ENCODE peak calls at places on chromosome 3, in four cellular contexts. I is K562, N is GM12878, E is HepG2. D is an unnamed sample.

GRCh38 chr3:155853214-155854146 is 747 bp downstream of the SLC33A1 start:
- DNase-seq in I (peak; percentile 61), N (no peak), E (peak; percentile 36), D (peak; percentile 12)

GRCh38 chr3:187925326-187925725 is 180.1 kb upstream of the BCL6 start:
- DNase-seq in N (no peak), E (no peak), I (no peak), D (no peak)

GRCh38 chr3:128998532-128998931 is 2.6 kb upstream of the EFCC1 start:
- DNase-seq in E (no peak), I (no peak), N (no peak), D (no peak)

GRCh38 chr3:187136936-187137335 is 2.4 kb downstream of the RPL39L start:
- DNase-seq in E (no peak), N (no peak), I (no peak), D (no peak)

GRCh38 chr3:13134879-13135206 is 61.6 kb upstream of the IQSEC1 start:
- DNase-seq in E (no peak), I (no peak), N (no peak), D (no peak)

GRCh38 chr3:46866720-46867549 is 3.7 kb upstream of the MYL3 start:
- DNase-seq in E (peak; percentile 39), I (peak; percentile 80), N (no peak), D (peak; percentile 51)

GRCh38 chr3:161305095-161305991 is 66.0 kb downstream of the SPTSSB start:
- DNase-seq in N (no peak), I (peak; percentile 18), E (no peak), D (peak; percentile 31)

GRCh38 chr3:150177673-150178378 is 207.1 kb upstream of the PFN2 start:
- DNase-seq in N (no peak), E (no peak), I (no peak), D (peak; percentile 53)

GRCh38 chr3:195021674-195022073 is 249.3 kb downstream of the XXYLT1 start:
- DNase-seq in N (no peak), I (no peak), E (no peak), D (no peak)

GRCh38 chr3:76083992-76084391 is 298.6 kb upstream of the ZNF717 start:
- DNase-seq in I (no peak), N (no peak), E (no peak), D (no peak)

GRCh38 chr3:46990573-46991374 is 11.3 kb downstream of the NBEAL2 start:
- DNase-seq in E (no peak), N (peak; percentile 85), I (no peak), D (no peak)

GRCh38 chr3:79367066-79367465 is 400.7 kb downstream of the ROBO1 start:
- DNase-seq in N (no peak), I (no peak), E (no peak), D (no peak)

GRCh38 chr3:172159376-172159775 is 120.0 kb downstream of the FNDC3B start:
- DNase-seq in I (no peak), N (no peak), E (no peak), D (no peak)

GRCh38 chr3:133821767-133822638 is 16.4 kb downstream of the SRPRB start:
- DNase-seq in N (no peak), E (peak; percentile 83), I (peak; percentile 59), D (no peak)

GRCh38 chr3:97896129-97896528 is 74.3 kb downstream of the CRYBG3 start:
- DNase-seq in N (no peak), E (no peak), I (no peak), D (no peak)

GRCh38 chr3:100710355-100711198 is 1.3 kb downstream of the TFG start:
- DNase-seq in N (peak; percentile 34), I (peak; percentile 79), E (peak; percentile 58), D (peak; percentile 85)

GRCh38 chr3:169835533-169835932 is 22.8 kb upstream of the LRRC34 start:
- DNase-seq in E (no peak), I (no peak), N (no peak), D (no peak)

GRCh38 chr3:183984337-183984736 is 33.3 kb downstream of the ABCC5 start:
- DNase-seq in N (no peak), E (no peak), I (no peak), D (no peak)

GRCh38 chr3:80998022-80998421 is 763.4 kb downstream of the GBE1 start:
- DNase-seq in I (no peak), N (no peak), E (no peak), D (no peak)

GRCh38 chr3:89332311-89333159 is 225.1 kb downstream of the EPHA3 start:
- DNase-seq in N (no peak), I (no peak), E (no peak), D (no peak)

GRCh38 chr3:179852117-179852886 is 184.4 kb downstream of the PEX5L start:
- DNase-seq in E (peak; percentile 10), N (no peak), I (peak; percentile 11), D (no peak)

GRCh38 chr3:149654188-149654601 is 3.6 kb downstream of the WWTR1 start:
- DNase-seq in E (no peak), N (no peak), I (no peak), D (no peak)

GRCh38 chr3:21750831-21751391 is at the start of gene ZNF385D:
- DNase-seq in E (no peak), N (no peak), I (no peak), D (no peak)

GRCh38 chr3:48039487-48040190 is 23.4 kb upstream of the MAP4 start:
- DNase-seq in I (no peak), E (peak; percentile 97), N (no peak), D (peak; percentile 9)

GRCh38 chr3:190491533-190492054 is 22.3 kb upstream of the IL1RAP start:
- DNase-seq in E (no peak), I (no peak), N (no peak), D (no peak)

DNA sequence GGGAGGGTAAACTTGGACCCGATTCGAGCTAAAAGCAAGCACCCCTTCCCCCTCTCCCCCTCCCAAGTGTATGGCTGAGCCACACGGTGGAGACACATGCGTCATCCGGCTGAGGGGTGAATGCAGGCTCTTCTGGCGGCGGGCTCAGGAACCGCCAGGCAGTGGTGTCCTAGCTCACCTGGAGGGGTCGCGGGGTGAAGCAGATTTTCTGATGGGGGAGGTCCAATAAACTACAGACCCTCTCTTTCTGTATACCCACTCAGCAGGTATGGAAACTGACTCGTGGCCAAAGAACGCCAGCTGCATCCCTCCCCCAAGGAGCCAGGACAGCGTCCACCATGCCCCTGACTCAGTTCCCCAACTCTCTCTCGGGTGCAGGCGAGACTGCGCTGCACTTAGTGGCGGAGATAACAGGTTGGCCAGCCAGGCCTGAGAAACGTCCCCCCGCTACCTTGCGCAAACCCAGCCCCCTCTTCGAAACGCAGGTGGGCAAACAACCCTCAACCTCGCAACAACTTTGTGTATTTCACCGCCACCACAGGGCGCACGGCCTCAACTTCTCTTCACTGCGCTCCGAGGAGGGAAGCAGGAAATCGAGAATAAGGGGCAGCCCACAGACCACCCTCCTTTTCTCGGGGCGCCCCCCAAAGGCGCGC is 1.3 kb downstream of the MAGI1 start:
- DNase-seq in N (no peak), E (peak; percentile 68), I (peak; percentile 3), D (peak; percentile 62)
- TF ChIP-seq MAX in N (no peak), E (peak; percentile 57), I (no peak), D (no peak)

DNA sequence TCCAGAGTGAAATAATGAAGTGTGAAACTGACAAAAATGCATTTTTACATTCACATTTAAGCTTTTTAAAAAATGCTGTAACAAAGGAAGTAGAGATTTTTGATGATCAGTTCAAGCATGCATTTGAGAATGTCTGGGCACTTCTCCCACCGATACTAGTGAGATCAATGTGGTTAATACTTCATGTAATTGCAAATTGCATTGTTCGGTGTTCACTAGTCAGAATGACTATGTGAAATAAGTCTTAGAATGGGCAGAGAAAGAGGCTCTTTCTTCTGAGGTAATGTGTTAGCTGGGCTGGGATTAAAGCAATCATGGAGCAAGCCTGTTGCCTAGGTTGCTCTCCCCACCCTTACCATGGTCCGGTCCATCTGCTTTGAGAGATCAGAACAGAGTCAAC is 587.0 kb upstream of the GRM7 start:
- DNase-seq in E (no peak), N (no peak), I (no peak), D (no peak)
- TF ChIP-seq CHD4 in E (no peak), N (no peak), I (no peak), D (no peak)

DNA sequence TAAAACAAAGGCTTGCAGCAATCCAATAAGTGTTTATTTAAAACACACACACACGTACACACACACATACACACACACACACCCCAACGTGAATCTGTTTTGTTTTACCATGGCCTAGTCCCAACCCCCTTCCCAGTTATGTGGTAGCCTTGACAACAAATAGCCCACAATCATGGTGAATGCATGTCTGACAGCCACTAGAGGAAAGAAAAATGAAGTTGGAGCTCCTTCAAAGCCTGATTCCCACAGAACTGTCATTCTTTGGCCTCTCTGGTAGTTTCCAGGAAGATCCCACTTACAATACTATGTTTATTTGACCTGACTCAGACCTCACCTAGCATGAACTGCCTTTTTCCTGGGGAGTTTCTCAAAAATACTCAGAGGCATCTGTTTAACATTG is 65.1 kb downstream of the FAIM start:
- DNase-seq in I (peak; percentile 18), N (no peak), E (peak; percentile 43), D (peak; percentile 10)
- TF ChIP-seq MAX in I (no peak), N (no peak), E (no peak), D (no peak)

DNA sequence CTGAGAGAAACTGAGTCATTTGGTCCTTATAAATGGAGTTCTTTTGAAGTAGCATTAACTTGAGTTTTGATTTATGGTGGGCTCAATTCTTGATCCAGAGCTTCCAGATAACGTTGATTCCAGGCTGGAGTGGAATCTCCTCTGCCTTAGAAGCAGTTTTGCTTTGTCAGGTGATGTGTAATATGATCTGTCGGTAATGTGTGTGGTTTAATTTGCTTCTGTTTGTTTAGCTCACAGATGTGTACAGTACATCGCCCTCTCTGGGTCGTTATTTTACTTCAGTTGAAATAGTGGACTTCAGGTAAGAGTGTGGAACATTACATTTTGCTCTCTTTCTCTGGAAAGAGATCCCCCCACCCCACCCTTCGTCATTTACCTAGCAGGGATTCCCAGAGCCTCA is 23.1 kb downstream of the C3orf52 start:
- DNase-seq in E (peak; percentile 7), N (no peak), I (no peak), D (no peak)
- TF ChIP-seq CHD4 in E (no peak), N (no peak), I (no peak), D (no peak)

GRCh38 chr3:117873236-117873635 is 1161.4 kb downstream of the IGSF11 start:
- DNase-seq in I (no peak), N (no peak), E (no peak), D (no peak)

GRCh38 chr3:117874904-117875874 is 1159.5 kb downstream of the IGSF11 start:
- DNase-seq in E (no peak), I (no peak), N (no peak), D (peak; percentile 66)

GRCh38 chr3:117868766-117869165 is 1159.2 kb downstream of the TUSC7 start:
- DNase-seq in E (no peak), N (no peak), I (no peak), D (no peak)

GRCh38 chr3:117874028-117874765 is 1160.4 kb downstream of the IGSF11 start:
- DNase-seq in I (no peak), N (no peak), E (no peak), D (no peak)

GRCh38 chr3:117871934-117872333 is 1162.4 kb downstream of the TUSC7 start:
- DNase-seq in I (no peak), E (no peak), N (no peak), D (no peak)
- TF ChIP-seq MAX in I (no peak), E (no peak), N (no peak), D (no peak)

DNA sequence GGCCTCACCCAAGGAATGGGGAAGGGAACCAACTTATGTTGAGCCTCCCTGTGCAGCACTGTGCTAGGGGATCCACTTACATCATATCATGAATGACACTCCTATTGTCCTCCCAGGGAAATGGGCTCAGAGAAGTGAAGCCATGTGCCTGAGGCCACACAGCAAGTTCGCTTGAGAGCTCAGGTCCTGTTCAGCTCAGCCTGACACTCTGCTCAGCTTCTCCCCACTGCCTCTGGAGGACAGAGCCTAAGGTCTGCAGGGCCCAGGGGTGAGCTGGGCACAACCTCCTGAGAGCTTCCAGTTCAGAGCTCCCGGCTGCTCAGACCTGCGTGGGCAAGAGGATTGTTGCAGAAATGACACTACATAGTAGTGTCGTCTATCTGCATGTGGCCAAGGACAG is 76.0 kb upstream of the SEC13 start:
- DNase-seq in N (no peak), E (no peak), I (no peak), D (no peak)
- TF ChIP-seq CHD4 in N (no peak), E (no peak), I (no peak), D (no peak)

D was measured in A549.